ENCODE peak calls at places on chromosomes 4 and X, in six cellular contexts. U is heart left ventricle, T is MM.1S, O is heart right ventricle, V is HAP-1, H is neuronal stem cell. B is an unnamed sample.

GRCh38 chr4:105978684-105979296 is 83.5 kb downstream of the NPNT start:
- DNase-seq in U (no peak), T (no peak), O (peak; percentile 43), V (no peak), H (no peak), B (no peak)

GRCh38 chr4:101103381-101104142 is 243.8 kb downstream of the PPP3CA start:
- DNase-seq in U (no peak), T (peak; percentile 35), O (no peak), V (no peak), H (no peak), B (no peak)

GRCh38 chrX:78357342-78358055 is 30.1 kb upstream of the CYSLTR1 start:
- DNase-seq in U (no peak), T (no peak), O (no peak), V (no peak), H (no peak), B (no peak)

GRCh38 chrX:119391279-119391678 is 7.9 kb upstream of the SLC25A43 start:
- DNase-seq in U (no peak), T (peak; percentile 26), O (no peak), V (peak; percentile 65), H (no peak), B (no peak)

GRCh38 chr4:1568855-1569460 is 115.2 kb downstream of the FAM53A start:
- DNase-seq in U (peak; percentile 14), T (no peak), O (no peak), V (no peak), H (no peak), B (no peak)

GRCh38 chrX:109672239-109672638 is 47.3 kb upstream of the KCNE5 start:
- DNase-seq in U (no peak), T (no peak), O (no peak), V (no peak), H (no peak), B (no peak)

GRCh38 chrX:81537723-81538122 is 335.8 kb downstream of the SH3BGRL start:
- DNase-seq in U (no peak), T (no peak), O (no peak), V (no peak), H (no peak), B (no peak)

GRCh38 chrX:141619336-141619735 is 29.8 kb downstream of the SPANXA2 start:
- DNase-seq in U (no peak), T (no peak), O (no peak), V (no peak), H (no peak), B (no peak)

GRCh38 chr4:155908187-155909139 is 5.0 kb downstream of the TDO2 start:
- DNase-seq in U (no peak), T (peak; percentile 92), O (no peak), V (no peak), H (no peak), B (no peak)

DNA sequence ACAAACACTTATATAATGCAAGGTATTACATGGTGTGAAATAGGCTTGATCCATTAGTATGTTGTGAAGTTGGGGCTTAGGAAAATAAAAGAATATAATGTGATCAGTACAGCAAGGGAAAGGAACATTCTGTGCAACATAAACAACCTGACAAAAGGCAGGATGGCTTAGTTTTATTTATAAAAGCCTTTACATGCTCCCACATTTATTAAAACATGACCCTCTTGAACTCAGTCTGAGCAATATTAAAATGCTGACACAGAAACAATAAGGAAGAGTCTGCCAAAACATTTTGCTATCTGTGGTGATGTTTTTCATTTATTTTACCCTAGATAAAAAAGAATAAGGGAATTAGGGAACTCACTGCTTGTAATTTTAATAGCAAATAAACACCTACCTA is 519.7 kb downstream of the PCDH7 start:
- DNase-seq in U (no peak), T (no peak), O (no peak), V (no peak), H (no peak), B (no peak)
- H3K4me3 ChIP-seq in U (no peak overlapping the region), T (no peak overlapping the region), O (no peak overlapping the region), V (no peak overlapping the region), H (no peak overlapping the region), B (no peak overlapping the region)

DNA sequence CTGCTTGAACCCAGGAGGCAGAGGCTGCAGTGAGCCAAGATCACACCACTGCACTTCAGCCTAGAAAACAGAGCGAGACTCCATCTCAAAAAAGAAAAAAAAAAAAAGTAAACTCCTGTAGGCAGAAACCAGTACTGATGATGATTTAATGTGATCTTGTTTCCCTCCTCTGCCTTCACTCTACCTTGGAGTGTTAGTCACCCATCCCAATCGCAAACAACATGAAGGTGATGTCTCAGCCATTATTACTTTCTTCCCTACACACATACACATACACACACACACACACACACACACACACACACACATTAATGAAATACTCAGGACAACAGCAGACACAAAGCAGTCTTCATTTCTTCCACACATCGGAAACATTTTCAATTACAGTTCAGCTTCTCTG is 15.6 kb downstream of the XKRX start:
- DNase-seq in U (no peak), T (no peak), O (no peak), V (no peak), H (no peak), B (no peak)
- H3K9me3 ChIP-seq in U (no peaks in the 10 kb centered on the region), T (no peaks in the 10 kb centered on the region), O (no peaks in the 10 kb centered on the region), V (no peaks in the 10 kb centered on the region), H (no peaks in the 10 kb centered on the region), B (no peaks in the 10 kb centered on the region)

GRCh38 chr4:7761312-7761711 is 178.3 kb downstream of the AFAP1 start:
- DNase-seq in U (no peak), T (no peak), O (no peak), V (no peak), H (no peak), B (no peak)
- H3K4me3 ChIP-seq in U (no peak overlapping the region), T (no peak overlapping the region), O (no peak overlapping the region), V (no peak overlapping the region), H (no peak overlapping the region), B (no peak overlapping the region)

DNA sequence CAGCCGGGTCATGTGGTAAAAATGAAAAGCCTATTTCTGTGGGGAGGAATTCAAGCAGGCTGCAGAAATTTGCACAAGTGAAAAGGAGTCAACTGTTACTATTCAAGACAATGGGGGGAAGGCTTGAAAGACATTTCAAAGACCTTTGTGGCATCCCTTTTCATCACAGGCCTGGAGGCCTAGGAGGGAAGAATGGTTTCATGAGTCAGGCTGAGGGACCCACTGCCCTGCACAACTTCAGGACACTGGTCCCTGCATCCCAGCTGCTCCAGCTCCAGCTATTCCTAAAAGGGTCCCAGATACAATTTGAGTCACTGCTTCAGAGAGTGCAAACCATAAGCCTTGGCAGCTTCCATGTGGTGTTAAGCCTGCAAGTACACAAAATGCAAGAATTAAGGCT is 85.3 kb upstream of the POU3F4 start:
- DNase-seq in U (no peak), T (no peak), O (no peak), V (no peak), H (no peak), B (no peak)
- H3K9me3 ChIP-seq in U (no peaks in the 10 kb centered on the region), T (no peaks in the 10 kb centered on the region), O (peaks cover 9% of the 10 kb centered on the region), V (no peaks in the 10 kb centered on the region), H (no peaks in the 10 kb centered on the region), B (no peaks in the 10 kb centered on the region)

GRCh38 chrX:69503228-69503834 is 795 bp upstream of the NALF2 start:
- DNase-seq in U (no peak), T (no peak), O (no peak), V (no peak), H (no peak), B (no peak)
- H3K4me3 ChIP-seq in U (peak overlapping the region; percentile 58), T (peak overlapping the region; percentile 66), O (peak overlapping the region; percentile 50), V (peak overlapping the region; percentile 87), H (peak overlapping the region; percentile 64), B (peak overlapping the region; percentile 58)

GRCh38 chr4:8835521-8836365 is 35.9 kb downstream of the HMX1 start:
- DNase-seq in U (no peak), T (no peak), O (no peak), V (no peak), H (no peak), B (peak; percentile 36)
- H3K9me3 ChIP-seq in U (no peaks in the 10 kb centered on the region), T (no peaks in the 10 kb centered on the region), O (no peaks in the 10 kb centered on the region), V (no peaks in the 10 kb centered on the region), H (no peaks in the 10 kb centered on the region), B (no peaks in the 10 kb centered on the region)

GRCh38 chrX:40177489-40177888 is 79.7 kb upstream of the BCOR start:
- DNase-seq in U (no peak), T (no peak), O (no peak), V (no peak), H (no peak), B (no peak)
- H3K4me3 ChIP-seq in U (peak overlapping the region; percentile 68), T (peak overlapping the region; percentile 45), O (no peak overlapping the region), V (no peak overlapping the region), H (peak overlapping the region; percentile 46), B (no peak overlapping the region)

GRCh38 chrX:55206152-55206941 is 13.8 kb upstream of the PAGE5 start:
- DNase-seq in U (no peak), T (no peak), O (no peak), V (peak; percentile 16), H (no peak), B (no peak)

GRCh38 chrX:55210931-55211677 is 9.0 kb upstream of the PAGE5 start:
- DNase-seq in U (no peak), T (no peak), O (no peak), V (no peak), H (no peak), B (no peak)
- H3K9me3 ChIP-seq in U (no peaks in the 10 kb centered on the region), T (no peaks in the 10 kb centered on the region), O (no peaks in the 10 kb centered on the region), V (no peaks in the 10 kb centered on the region), H (no peaks in the 10 kb centered on the region), B (no peaks in the 10 kb centered on the region)

GRCh38 chr4:5018096-5018495 is 1.2 kb downstream of the CYTL1 start:
- DNase-seq in U (no peak), T (no peak), O (no peak), V (no peak), H (no peak), B (no peak)
- H3K4me3 ChIP-seq in U (no peak overlapping the region), T (no peak overlapping the region), O (no peak overlapping the region), V (no peak overlapping the region), H (no peak overlapping the region), B (no peak overlapping the region)